ENCODE peak calls at places on chromosomes 3 and 15, in nine cellular contexts. C is left lung; U is Panc1; Y is spleen; E is AG10803; Q is mammary epithelial cell; W is CD8-positive, alpha-beta T cell; M is AG09319; G is heart right ventricle. B is an unnamed sample.

GRCh38 chr15:65355173-65355982 is 22.4 kb downstream of the IGDCC3 start:
- DNase-seq in C (no peak), U (no peak), Y (peak; percentile 18), E (no peak), Q (no peak), W (no peak), M (no peak), G (no peak), B (no peak)

GRCh38 chr3:59438492-59438891 is 388.7 kb upstream of the CFAP20DC start:
- DNase-seq in C (no peak), U (no peak), Y (no peak), E (no peak), Q (peak; percentile 16), W (no peak), M (no peak), G (no peak), B (no peak)

GRCh38 chr3:50525987-50526386 is 22.6 kb upstream of the CACNA2D2 start:
- DNase-seq in C (peak; percentile 79), U (no peak), Y (no peak), E (peak; percentile 15), Q (peak; percentile 65), W (no peak), M (no peak), G (no peak), B (peak; percentile 45)

GRCh38 chr3:61537366-61537765 is 24.0 kb upstream of the PTPRG start:
- DNase-seq in C (no peak), U (no peak), Y (no peak), E (no peak), Q (no peak), W (no peak), M (no peak), G (peak; percentile 10), B (no peak)

GRCh38 chr15:59237854-59238252 is 31.2 kb downstream of the LDHAL6B start:
- DNase-seq in C (no peak), U (no peak), Y (no peak), E (no peak), Q (no peak), W (no peak), M (no peak), G (no peak), B (no peak)

GRCh38 chr15:65801229-65801813 is 9.2 kb upstream of the DENND4A start:
- DNase-seq in C (no peak), U (no peak), Y (no peak), E (no peak), Q (no peak), W (no peak), M (no peak), G (no peak), B (no peak)

GRCh38 chr3:160006282-160007163 is 17.9 kb downstream of the IL12A start:
- DNase-seq in C (no peak), U (peak; percentile 55), Y (no peak), E (peak; percentile 73), Q (peak; percentile 54), W (no peak), M (peak; percentile 56), G (peak; percentile 51), B (no peak)

GRCh38 chr3:37984596-37984995 is 6.0 kb upstream of the VILL start:
- DNase-seq in C (peak; percentile 14), U (no peak), Y (peak; percentile 43), E (no peak), Q (no peak), W (no peak), M (no peak), G (no peak), B (no peak)

GRCh38 chr15:76252249-76252648 is 59.0 kb downstream of the ETFA start:
- DNase-seq in C (no peak), U (no peak), Y (no peak), E (no peak), Q (no peak), W (no peak), M (no peak), G (no peak), B (no peak)

GRCh38 chr3:37712387-37712786 is 149.3 kb upstream of the CTDSPL start:
- DNase-seq in C (no peak), U (no peak), Y (no peak), E (no peak), Q (no peak), W (no peak), M (no peak), G (no peak), B (no peak)

GRCh38 chr3:32045091-32045964 is 61.1 kb upstream of the GPD1L start:
- DNase-seq in C (peak; percentile 33), U (peak; percentile 59), Y (no peak), E (peak; percentile 50), Q (peak; percentile 74), W (no peak), M (peak; percentile 65), G (peak; percentile 20), B (no peak)

GRCh38 chr15:40190591-40190990 is 29.7 kb downstream of the BUB1B start:
- DNase-seq in C (no peak), U (peak; percentile 59), Y (no peak), E (peak; percentile 55), Q (peak; percentile 67), W (no peak), M (no peak), G (no peak), B (no peak)

GRCh38 chr3:61908344-61908743 is 347.0 kb downstream of the PTPRG start:
- DNase-seq in C (no peak), U (no peak), Y (no peak), E (peak; percentile 54), Q (peak; percentile 20), W (no peak), M (no peak), G (no peak), B (no peak)

GRCh38 chr15:76861815-76862397 is 43.2 kb downstream of the SCAPER start:
- DNase-seq in C (no peak), U (no peak), Y (no peak), E (no peak), Q (no peak), W (no peak), M (no peak), G (no peak), B (no peak)

GRCh38 chr3:39144095-39144747 is 9.2 kb downstream of the CSRNP1 start:
- DNase-seq in C (no peak), U (no peak), Y (no peak), E (no peak), Q (no peak), W (no peak), M (no peak), G (no peak), B (no peak)

GRCh38 chr15:61220125-61220524 is 9.0 kb downstream of the RORA start:
- DNase-seq in C (no peak), U (no peak), Y (no peak), E (no peak), Q (no peak), W (no peak), M (no peak), G (no peak), B (no peak)

GRCh38 chr3:128369106-128369708 is 97.5 kb downstream of the DNAJB8 start:
- DNase-seq in C (no peak), U (no peak), Y (peak; percentile 34), E (no peak), Q (no peak), W (no peak), M (no peak), G (peak; percentile 58), B (no peak)

GRCh38 chr3:155420869-155421486 is 127.5 kb upstream of the STRIT1 start:
- DNase-seq in C (no peak), U (no peak), Y (no peak), E (no peak), Q (no peak), W (no peak), M (no peak), G (no peak), B (no peak)
- TF ChIP-seq CTCF in C (no peak), U (no peak), Y (no peak), E (peak; percentile 26), Q (no peak), W (no peak), M (no peak), G (no peak), B (no peak)

GRCh38 chr3:80769683-80770082 is 991.8 kb downstream of the GBE1 start:
- DNase-seq in C (no peak), U (no peak), Y (no peak), E (no peak), Q (no peak), W (no peak), M (no peak), G (no peak), B (no peak)

GRCh38 chr3:80771085-80771484 is 990.4 kb downstream of the GBE1 start:
- DNase-seq in C (peak; percentile 31), U (no peak), Y (no peak), E (no peak), Q (no peak), W (no peak), M (no peak), G (no peak), B (no peak)

GRCh38 chr3:80770106-80771079 is 991.1 kb downstream of the GBE1 start:
- DNase-seq in C (peak; percentile 31), U (no peak), Y (no peak), E (no peak), Q (no peak), W (no peak), M (peak; percentile 5), G (no peak), B (no peak)

GRCh38 chr3:80767599-80767998 is 993.8 kb downstream of the GBE1 start:
- DNase-seq in C (no peak), U (no peak), Y (no peak), E (no peak), Q (no peak), W (no peak), M (no peak), G (no peak), B (no peak)
- TF ChIP-seq CTCF in C (no peak), U (peak; percentile 4), Y (no peak), E (no peak), Q (no peak), W (no peak), M (no peak), G (no peak), B (no peak)

GRCh38 chr3:165406425-165406824 is 210.2 kb upstream of the SLITRK3 start:
- DNase-seq in C (no peak), U (no peak), Y (no peak), E (no peak), Q (peak; percentile 0), W (no peak), M (no peak), G (no peak), B (no peak)

GRCh38 chr3:165404357-165405042 is 208.3 kb upstream of the SLITRK3 start:
- DNase-seq in C (no peak), U (no peak), Y (no peak), E (no peak), Q (no peak), W (no peak), M (no peak), G (no peak), B (no peak)
- TF ChIP-seq CTCF in C (no peak), U (no peak), Y (no peak), E (no peak), Q (no peak), W (no peak), M (no peak), G (no peak), B (no peak)

DNA sequence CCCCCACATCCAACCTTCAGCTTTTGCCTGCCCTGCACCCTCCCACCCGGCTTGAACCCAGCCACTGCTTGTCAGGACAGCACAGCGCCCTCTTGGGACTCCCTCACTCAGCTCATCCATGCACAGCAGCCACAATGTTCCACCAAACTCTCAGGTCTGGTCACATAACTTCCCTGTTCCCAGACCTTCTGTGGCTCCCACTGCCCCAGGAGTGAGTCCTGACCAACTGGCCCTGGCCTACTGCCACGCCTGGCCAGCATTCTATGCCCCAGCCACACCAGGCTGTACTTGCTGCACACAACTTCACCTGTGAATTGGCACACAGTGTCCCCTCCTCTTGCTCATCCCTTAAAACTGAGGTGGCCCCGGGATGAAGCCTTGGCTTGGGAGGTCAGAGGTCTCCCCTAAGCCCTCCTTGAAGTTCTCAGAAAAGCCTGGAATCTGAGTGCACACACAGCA is 21.0 kb downstream of the PLXNB1 start:
- DNase-seq in C (peak; percentile 25), U (no peak), Y (peak; percentile 55), E (no peak), Q (no peak), W (no peak), M (no peak), G (no peak), B (peak; percentile 6)
- TF ChIP-seq CTCF in C (no peak), U (no peak), Y (no peak), E (no peak), Q (no peak), W (no peak), M (no peak), G (no peak), B (no peak)

B was measured in natural killer cell.